ENCODE peak calls at places on chromosomes 11 and 22, in nine cellular contexts. M is activated CD8-positive, alpha-beta memory T cell treated with anti-CD3 and anti-CD28 coated beads for 24 hours; T is NCI-H460; B is uterus; G is ACHN; F is AG10803; P is right cardiac atrium; H is stimulated activated CD4-positive, alpha-beta T cell treated with anti-CD3 and anti-CD28 coated beads, Interleukin-4, amount 100 ng/mL, for 4 hours; W is colonic mucosa. E is an unnamed sample.
A peak's percentile ranks its signal among the peaks of the same experiment; 100 is the strongest.

GRCh38 chr22:47056361-47056760 is 293.9 kb downstream of the TBC1D22A start:
- DNase-seq in M (no peak), T (no peak), B (no peak), G (no peak), F (no peak), P (no peak), H (no peak), W (no peak), E (peak; percentile 1)

GRCh38 chr22:48101704-48102103 is 1339.3 kb downstream of the TBC1D22A start:
- DNase-seq in M (peak; percentile 32), T (no peak), B (no peak), G (no peak), F (no peak), P (no peak), H (no peak), W (no peak), E (no peak)

GRCh38 chr11:27718346-27718852 is 18.1 kb upstream of the BDNF start:
- DNase-seq in M (no peak), T (peak; percentile 80), B (no peak), G (peak; percentile 89), F (peak; percentile 99), P (no peak), H (no peak), W (peak; percentile 18), E (no peak)

GRCh38 chr11:3736816-3737215 is 60.5 kb downstream of the NUP98 start:
- DNase-seq in M (no peak), T (no peak), B (no peak), G (no peak), F (peak; percentile 35), P (no peak), H (no peak), W (no peak), E (no peak)

GRCh38 chr22:43014062-43014875 is 680 bp downstream of the PACSIN2 start:
- DNase-seq in M (peak; percentile 70), T (no peak), B (peak; percentile 44), G (peak; percentile 43), F (no peak), P (peak; percentile 77), H (peak; percentile 20), W (peak; percentile 69), E (peak; percentile 49)

GRCh38 chr11:129214710-129215295 is 22.7 kb upstream of the ARHGAP32 start:
- DNase-seq in M (no peak), T (no peak), B (no peak), G (no peak), F (no peak), P (no peak), H (no peak), W (no peak), E (no peak)

GRCh38 chr11:18393581-18394299 is 623 bp upstream of the LDHA start:
- DNase-seq in M (no peak), T (no peak), B (no peak), G (no peak), F (no peak), P (peak; percentile 53), H (no peak), W (peak; percentile 34), E (peak; percentile 37)

GRCh38 chr22:38032681-38033521 is 24.3 kb upstream of the PICK1 start:
- DNase-seq in M (no peak), T (no peak), B (peak; percentile 60), G (peak; percentile 34), F (peak; percentile 68), P (peak; percentile 47), H (no peak), W (no peak), E (no peak)

GRCh38 chr22:48827228-48827810 is 1000.4 kb downstream of the BRD1 start:
- DNase-seq in M (no peak), T (no peak), B (no peak), G (no peak), F (no peak), P (no peak), H (no peak), W (no peak), E (no peak)

GRCh38 chr11:122199661-122200060 is 83.6 kb upstream of the BLID start:
- DNase-seq in M (no peak), T (no peak), B (no peak), G (no peak), F (no peak), P (no peak), H (no peak), W (no peak), E (no peak)

GRCh38 chr22:46581580-46582244 is 38.5 kb upstream of the GRAMD4 start:
- DNase-seq in M (no peak), T (no peak), B (no peak), G (no peak), F (no peak), P (peak; percentile 73), H (no peak), W (peak; percentile 79), E (no peak)

GRCh38 chr11:94623120-94623735 is 56.1 kb downstream of the PIWIL4 start:
- DNase-seq in M (no peak), T (peak; percentile 74), B (peak; percentile 44), G (peak; percentile 73), F (peak; percentile 80), P (peak; percentile 42), H (peak; percentile 19), W (peak; percentile 35), E (peak; percentile 40)

GRCh38 chr11:3130269-3131071 is 34.6 kb downstream of the OSBPL5 start:
- DNase-seq in M (no peak), T (no peak), B (peak; percentile 20), G (no peak), F (no peak), P (peak; percentile 67), H (no peak), W (no peak), E (no peak)

GRCh38 chr11:26286472-26287066 is 45.4 kb upstream of the ANO3 start:
- DNase-seq in M (no peak), T (peak; percentile 3), B (no peak), G (peak; percentile 1), F (no peak), P (no peak), H (no peak), W (no peak), E (no peak)

GRCh38 chr11:131668867-131669780 is 298.7 kb downstream of the NTM start:
- DNase-seq in M (peak; percentile 64), T (peak; percentile 30), B (no peak), G (peak; percentile 58), F (peak; percentile 31), P (peak; percentile 62), H (no peak), W (peak; percentile 32), E (no peak)

GRCh38 chr11:130672911-130673310 is 224.5 kb downstream of the ADAMTS15 start:
- DNase-seq in M (no peak), T (no peak), B (no peak), G (peak; percentile 6), F (no peak), P (peak; percentile 59), H (no peak), W (no peak), E (no peak)

GRCh38 chr11:13276454-13276851 is 1.1 kb upstream of the BMAL1 start:
- DNase-seq in M (no peak), T (no peak), B (no peak), G (no peak), F (no peak), P (peak; percentile 47), H (no peak), W (peak; percentile 35), E (no peak)

GRCh38 chr11:46252373-46252914 is 25.0 kb upstream of the CREB3L1 start:
- DNase-seq in M (no peak), T (no peak), B (no peak), G (no peak), F (no peak), P (no peak), H (no peak), W (peak; percentile 59), E (no peak)

GRCh38 chr11:104926771-104927470 is 28.7 kb upstream of the CASP12 start:
- DNase-seq in M (no peak), T (no peak), B (no peak), G (no peak), F (no peak), P (no peak), H (no peak), W (no peak), E (no peak)

GRCh38 chr22:24418786-24419479 is 8.5 kb upstream of the ADORA2A start:
- DNase-seq in M (no peak), T (no peak), B (no peak), G (no peak), F (no peak), P (peak; percentile 52), H (no peak), W (no peak), E (no peak)

GRCh38 chr22:46767249-46767985 is 5.0 kb downstream of the TBC1D22A start:
- DNase-seq in M (no peak), T (no peak), B (no peak), G (no peak), F (no peak), P (peak; percentile 26), H (no peak), W (no peak), E (no peak)

GRCh38 chr22:39645532-39645931 is 75.0 kb downstream of the CACNA1I start:
- DNase-seq in M (no peak), T (no peak), B (no peak), G (no peak), F (no peak), P (peak; percentile 27), H (no peak), W (no peak), E (no peak)

GRCh38 chr11:84247931-84248330 is 961.8 kb upstream of the CCDC90B start:
- DNase-seq in M (no peak), T (no peak), B (no peak), G (no peak), F (no peak), P (no peak), H (no peak), W (no peak), E (no peak)

GRCh38 chr11:75492181-75492820 is 33.4 kb downstream of the GDPD5 start:
- DNase-seq in M (peak; percentile 81), T (no peak), B (no peak), G (no peak), F (no peak), P (no peak), H (peak; percentile 64), W (no peak), E (no peak)

GRCh38 chr11:35647535-35648092 is 15.0 kb upstream of the TRIM44 start:
- DNase-seq in M (no peak), T (no peak), B (no peak), G (no peak), F (no peak), P (no peak), H (no peak), W (no peak), E (no peak)

GRCh38 chr11:114208371-114208770 is 87.8 kb upstream of the NNMT start:
- DNase-seq in M (no peak), T (no peak), B (no peak), G (peak; percentile 7), F (no peak), P (no peak), H (peak; percentile 22), W (no peak), E (no peak)

GRCh38 chr22:24592846-24593809 is at the start of gene LRRC75B:
- DNase-seq in M (peak; percentile 75), T (peak; percentile 69), B (peak; percentile 93), G (peak; percentile 88), F (peak; percentile 87), P (peak; percentile 98), H (no peak), W (peak; percentile 96), E (peak; percentile 93)